ENCODE peak calls at places on chromosome 12, in seven cellular contexts. P is A549, M is AG10803, G is fibroblast of the aortic adventitia, W is uterus, L is psoas muscle, I is neural progenitor cell. A is an unnamed sample.

GRCh38 chr12:132317233-132317938 is 12.0 kb downstream of the GALNT9 start:
- DNase-seq in M (no peak), L (no peak), P (no peak), W (no peak), I (no peak), G (no peak), A (no peak)

GRCh38 chr12:89357297-89357730 is 5.0 kb upstream of the DUSP6 start:
- DNase-seq in L (no peak), P (no peak), M (no peak), W (no peak), I (peak; percentile 54), G (no peak), A (peak; percentile 93)

GRCh38 chr12:72293701-72294100 is 21.5 kb downstream of the TRHDE start:
- DNase-seq in L (no peak), I (no peak), M (no peak), W (no peak), P (no peak), G (no peak), A (no peak)

GRCh38 chr12:62720661-62721330 is 214.2 kb downstream of the PPM1H start:
- DNase-seq in I (no peak), G (no peak), M (peak; percentile 92), P (no peak), L (no peak), W (no peak), A (no peak)

GRCh38 chr12:71158361-71158882 is 623 bp upstream of the TSPAN8 start:
- DNase-seq in L (no peak), M (no peak), W (no peak), I (no peak), G (peak; percentile 78), P (no peak), A (no peak)

GRCh38 chr12:13135336-13136178 is 32.1 kb upstream of the GSG1 start:
- DNase-seq in I (no peak), G (peak; percentile 61), L (peak; percentile 66), P (peak; percentile 33), M (peak; percentile 90), W (peak; percentile 49), A (no peak)

GRCh38 chr12:55729592-55730446 is 1.0 kb upstream of the CD63 start:
- DNase-seq in P (peak; percentile 91), W (peak; percentile 93), I (peak; percentile 92), G (peak; percentile 94), M (peak; percentile 89), L (peak; percentile 92), A (no peak)

GRCh38 chr12:7959278-7960063 is 23.5 kb upstream of the SLC2A3 start:
- DNase-seq in I (peak; percentile 72), M (no peak), P (no peak), W (no peak), L (no peak), G (peak; percentile 15), A (no peak)

GRCh38 chr12:78645956-78646355 is 218.6 kb upstream of the SYT1 start:
- DNase-seq in M (peak; percentile 72), L (no peak), P (no peak), G (peak; percentile 25), I (no peak), W (no peak), A (peak; percentile 70)

GRCh38 chr12:75877588-75878381 is 153.8 kb downstream of the PHLDA1 start:
- DNase-seq in M (no peak), P (no peak), I (no peak), G (peak; percentile 67), W (no peak), L (no peak), A (peak; percentile 64)

GRCh38 chr12:85733441-85733840 is 102.8 kb downstream of the RASSF9 start:
- DNase-seq in I (no peak), P (no peak), M (peak; percentile 8), L (no peak), G (peak; percentile 53), W (no peak), A (peak; percentile 3)

GRCh38 chr12:18589316-18589715 is 148.5 kb downstream of the PLCZ1 start:
- DNase-seq in P (no peak), M (peak; percentile 9), I (no peak), W (no peak), L (no peak), G (peak; percentile 31), A (no peak)

GRCh38 chr12:124321040-124321481 is 26.2 kb downstream of the RFLNA start:
- DNase-seq in M (peak; percentile 46), P (peak; percentile 61), L (peak; percentile 63), W (peak; percentile 47), G (peak; percentile 51), I (peak; percentile 58), A (no peak)

GRCh38 chr12:63846249-63846967 is 1.9 kb downstream of the SRGAP1 start:
- DNase-seq in P (peak; percentile 60), G (no peak), I (no peak), L (no peak), W (no peak), M (peak; percentile 34), A (no peak)

GRCh38 chr12:127399451-127399850 is 867.5 kb upstream of the TMEM132C start:
- DNase-seq in L (no peak), W (no peak), P (no peak), I (no peak), M (peak; percentile 49), G (peak; percentile 69), A (no peak)

GRCh38 chr12:124828264-124829007 is 35.2 kb downstream of the SCARB1 start:
- DNase-seq in M (peak; percentile 51), L (no peak), G (no peak), I (no peak), P (peak; percentile 96), W (no peak), A (peak; percentile 84)

GRCh38 chr12:92277795-92278194 is 132.1 kb upstream of the BTG1 start:
- DNase-seq in W (no peak), G (no peak), M (no peak), P (no peak), I (no peak), L (no peak), A (no peak)
- H3K4me3 ChIP-seq in W (no peak overlapping the region), G (no peak overlapping the region), M (no peak overlapping the region), P (no peak overlapping the region), I (no peak overlapping the region), L (no peak overlapping the region), A (no peak overlapping the region)

DNA sequence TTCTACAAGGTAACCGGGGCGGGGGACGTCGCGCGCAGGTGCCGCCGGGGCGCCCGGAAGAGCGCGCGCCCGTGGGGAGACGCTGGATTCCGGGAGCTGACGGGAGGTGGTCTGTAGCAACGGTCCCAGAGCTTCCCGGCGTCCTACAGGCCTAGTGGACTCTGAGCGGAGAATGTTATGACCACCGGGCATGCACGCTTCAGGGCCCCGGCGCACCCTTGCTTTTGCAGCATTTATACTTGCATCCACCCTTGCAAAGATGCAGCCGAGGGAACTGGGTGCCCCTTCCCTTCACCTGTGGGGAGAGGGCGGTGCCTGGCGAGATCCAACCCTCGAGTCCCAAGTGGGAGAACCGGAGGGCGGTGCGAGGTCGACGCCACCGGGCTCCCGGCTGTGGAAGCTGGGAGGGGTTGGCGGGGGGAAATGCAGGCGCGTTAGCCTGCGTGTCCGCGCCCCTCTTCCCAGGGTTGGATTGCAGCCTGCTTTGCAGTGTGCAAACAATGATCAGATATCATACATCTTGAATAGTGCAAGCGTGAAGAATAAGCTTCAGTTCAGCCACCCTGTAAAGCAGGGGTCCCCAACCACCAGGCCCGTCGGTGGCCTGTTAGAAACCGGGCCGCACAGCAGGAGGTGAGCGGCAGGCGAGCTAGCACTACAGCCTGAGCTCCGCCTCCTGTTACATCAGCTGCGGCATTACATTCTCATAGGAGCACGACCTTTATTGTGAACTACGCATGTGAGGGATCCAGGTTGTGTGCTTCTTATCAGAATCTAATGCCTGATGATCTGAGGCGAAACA is 576 bp downstream of the ERP29 start:
- DNase-seq in L (peak; percentile 50), M (peak; percentile 67), W (peak; percentile 51), G (peak; percentile 76), I (peak; percentile 87), P (peak; percentile 89), A (peak; percentile 62)
- TF ChIP-seq CTCF in L (no peak), M (no peak), W (no peak), G (no peak), I (no peak), P (no peak), A (no peak)

GRCh38 chr12:121579190-121579791 is 1.5 kb downstream of the KDM2B start:
- DNase-seq in L (peak; percentile 26), P (no peak), M (no peak), G (no peak), W (peak; percentile 47), I (peak; percentile 65), A (no peak)

GRCh38 chr12:121578230-121579189 is 2.3 kb downstream of the KDM2B start:
- DNase-seq in I (peak; percentile 68), G (peak; percentile 18), P (no peak), L (peak; percentile 28), W (peak; percentile 50), M (no peak), A (no peak)

GRCh38 chr12:121576851-121577391 is 3.9 kb downstream of the KDM2B start:
- DNase-seq in L (no peak), G (peak; percentile 91), P (peak; percentile 73), M (peak; percentile 94), W (peak; percentile 39), I (peak; percentile 95), A (no peak)

GRCh38 chr12:121575952-121576615 is 4.7 kb downstream of the KDM2B start:
- DNase-seq in P (no peak), M (peak; percentile 34), I (peak; percentile 49), G (peak; percentile 48), L (no peak), W (no peak), A (no peak)

GRCh38 chr12:121577443-121578180 is 3.2 kb downstream of the KDM2B start:
- DNase-seq in W (no peak), G (no peak), P (no peak), L (no peak), I (peak; percentile 69), M (no peak), A (no peak)
- H3K4me3 ChIP-seq in W (no peak overlapping the region), G (peak overlapping the region; percentile 68), P (no peak overlapping the region), L (peak overlapping the region; percentile 82), I (peak overlapping the region; percentile 94), M (peak overlapping the region; percentile 67), A (no peak overlapping the region)

DNA sequence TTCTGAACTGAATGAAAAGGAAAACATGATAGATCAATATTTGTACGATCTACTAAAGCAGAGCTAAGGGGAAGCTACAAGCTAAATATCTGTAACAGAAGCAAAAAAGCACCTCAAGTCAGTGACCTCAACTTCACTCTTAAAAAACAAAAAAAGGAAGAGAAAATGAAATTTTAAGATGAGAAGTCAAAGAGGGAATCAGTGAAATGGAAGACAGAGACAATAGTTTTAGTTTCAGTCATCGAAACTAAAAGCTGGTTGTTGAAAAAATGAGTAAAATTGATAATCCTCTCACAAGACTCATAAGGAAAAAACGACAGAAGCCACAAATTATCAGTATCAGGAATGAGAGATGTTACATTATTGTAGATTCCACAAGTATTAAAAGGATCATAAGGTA is 11.9 kb upstream of the SLC2A13 start:
- DNase-seq in W (no peak), M (no peak), L (no peak), G (no peak), I (no peak), P (no peak), A (no peak)
- TF ChIP-seq CTCF in W (no peak), M (no peak), L (no peak), G (no peak), I (no peak), P (no peak), A (no peak)

DNA sequence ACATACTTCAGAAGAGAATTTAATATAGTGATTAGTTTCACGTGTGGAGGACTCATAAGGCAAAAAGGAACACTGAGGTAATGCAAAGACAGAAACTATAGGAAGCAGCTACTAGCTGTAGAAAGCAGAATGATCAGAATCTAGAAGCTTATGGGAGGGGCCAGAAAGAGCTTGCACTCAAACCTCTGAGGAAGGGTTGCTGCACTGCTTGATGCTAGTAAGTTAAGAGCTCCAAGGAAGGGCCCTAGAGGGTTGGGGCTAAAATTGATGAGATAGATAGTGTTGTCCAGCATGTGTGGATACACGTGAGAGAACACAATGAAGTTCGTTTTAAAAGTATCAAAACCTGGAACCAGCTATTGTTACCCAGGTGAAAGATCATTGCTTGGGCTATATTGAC is 311.1 kb downstream of the SLC6A15 start:
- DNase-seq in I (no peak), L (no peak), P (no peak), W (no peak), M (no peak), G (no peak), A (no peak)
- H3K4me3 ChIP-seq in I (no peak overlapping the region), L (no peak overlapping the region), P (no peak overlapping the region), W (no peak overlapping the region), M (no peak overlapping the region), G (no peak overlapping the region), A (no peak overlapping the region)